ENCODE peak calls at places on chromosome 17, in ten cellular contexts. T is stimulated activated CD4-positive, alpha-beta T cell treated with anti-CD3 and anti-CD28 coated beads, Interleukin-15, amount 100 ng/mL, for 1 hour; N is NCI-H446; B is RPMI8226; U is left cardiac atrium; I is stimulated activated naive CD8-positive, alpha-beta T cell treated with anti-CD3 and anti-CD28 coated beads, Interleukin-15, Interleukin-2, amounts not matched to agents 100 U/mL and 50 U/mL, for 24 hours; Z is neuronal stem cell; J is GM12891; Q is nephron progenitor cell; F is upper lobe of right lung. D is an unnamed sample.

GRCh38 chr17:77425791-77426641 is 285.2 kb downstream of the SEC14L1 start:
- DNase-seq in T (no peak), N (no peak), B (no peak), U (no peak), I (peak), Z (no peak), J (no peak), Q (no peak), F (no peak), D (peak)

GRCh38 chr17:12395733-12396354 is 269.8 kb upstream of the MYOCD start:
- DNase-seq in T (no peak), N (no peak), B (peak), U (no peak), I (no peak), Z (peak), J (peak), Q (peak), F (no peak), D (no peak)

GRCh38 chr17:78224226-78225087 is 7.0 kb upstream of the TMEM235 start:
- DNase-seq in T (no peak), N (peak), B (no peak), U (no peak), I (no peak), Z (no peak), J (no peak), Q (no peak), F (no peak), D (no peak)

GRCh38 chr17:41710472-41711090 is 1.6 kb upstream of the GAST start:
- DNase-seq in T (no peak), N (no peak), B (no peak), U (no peak), I (no peak), Z (no peak), J (no peak), Q (no peak), F (no peak), D (no peak)

GRCh38 chr17:65294184-65294719 is 157.1 kb downstream of the RGS9 start:
- DNase-seq in T (peak), N (peak), B (peak), U (peak), I (peak), Z (peak), J (peak), Q (peak), F (peak), D (no peak)

GRCh38 chr17:56708220-56708567 is 114.7 kb downstream of the NOG start:
- DNase-seq in T (no peak), N (no peak), B (no peak), U (no peak), I (no peak), Z (no peak), J (no peak), Q (no peak), F (no peak), D (no peak)

GRCh38 chr17:29593546-29594440 is 861 bp downstream of the ANKRD13B start:
- DNase-seq in T (no peak), N (no peak), B (peak), U (peak), I (peak), Z (no peak), J (no peak), Q (peak), F (peak), D (no peak)

GRCh38 chr17:32814837-32815236 is 62.1 kb downstream of the MYO1D start:
- DNase-seq in T (no peak), N (no peak), B (no peak), U (no peak), I (no peak), Z (no peak), J (no peak), Q (no peak), F (no peak), D (no peak)

GRCh38 chr17:38868968-38869646 is 751 bp upstream of the LASP1 start:
- DNase-seq in T (peak), N (peak), B (peak), U (peak), I (peak), Z (peak), J (no peak), Q (peak), F (peak), D (peak)

GRCh38 chr17:79789943-79790804 is 6.7 kb downstream of the CBX8 start:
- DNase-seq in T (no peak), N (peak), B (peak), U (no peak), I (peak), Z (no peak), J (peak), Q (peak), F (peak), D (peak)

GRCh38 chr17:82230627-82231311 is 1.9 kb downstream of the SLC16A3 start:
- DNase-seq in T (no peak), N (no peak), B (peak), U (peak), I (peak), Z (peak), J (peak), Q (peak), F (peak), D (peak)

GRCh38 chr17:73640691-73641090 is 3.6 kb downstream of the SDK2 start:
- DNase-seq in T (no peak), N (no peak), B (no peak), U (no peak), I (no peak), Z (no peak), J (no peak), Q (no peak), F (peak), D (no peak)

GRCh38 chr17:36923814-36924221 is 13.5 kb upstream of the LHX1 start:
- DNase-seq in T (no peak), N (no peak), B (no peak), U (no peak), I (no peak), Z (no peak), J (no peak), Q (no peak), F (no peak), D (no peak)

GRCh38 chr17:4073983-4074830 is 68.6 kb downstream of the ZZEF1 start:
- DNase-seq in T (no peak), N (no peak), B (peak), U (no peak), I (no peak), Z (no peak), J (peak), Q (no peak), F (no peak), D (no peak)

GRCh38 chr17:67489273-67489672 is 112.2 kb downstream of the PITPNC1 start:
- DNase-seq in T (no peak), N (no peak), B (no peak), U (no peak), I (peak), Z (no peak), J (no peak), Q (no peak), F (no peak), D (no peak)

GRCh38 chr17:51479303-51479702 is 219.0 kb downstream of the UTP18 start:
- DNase-seq in T (no peak), N (peak), B (no peak), U (no peak), I (no peak), Z (no peak), J (no peak), Q (no peak), F (no peak), D (no peak)

GRCh38 chr17:13044713-13045112 is 26.9 kb upstream of the ELAC2 start:
- DNase-seq in T (no peak), N (no peak), B (no peak), U (no peak), I (no peak), Z (no peak), J (no peak), Q (no peak), F (no peak), D (no peak)

GRCh38 chr17:82350182-82351030 is 8.6 kb upstream of the TEX19 start:
- DNase-seq in T (peak), N (no peak), B (peak), U (peak), I (peak), Z (no peak), J (no peak), Q (no peak), F (no peak), D (peak)

GRCh38 chr17:78365561-78366108 is 5.8 kb upstream of the SOCS3 start:
- DNase-seq in T (no peak), N (no peak), B (no peak), U (no peak), I (no peak), Z (peak), J (no peak), Q (peak), F (no peak), D (no peak)

GRCh38 chr17:31299624-31300023 is 2.6 kb upstream of the OMG start:
- DNase-seq in T (no peak), N (no peak), B (no peak), U (no peak), I (no peak), Z (no peak), J (no peak), Q (no peak), F (no peak), D (no peak)

GRCh38 chr17:79890706-79891105 is 51.5 kb upstream of the CBX4 start:
- DNase-seq in T (no peak), N (peak), B (no peak), U (no peak), I (no peak), Z (no peak), J (no peak), Q (no peak), F (no peak), D (no peak)

GRCh38 chr17:51147641-51148040 is 5.7 kb upstream of the NME1 start:
- DNase-seq in T (no peak), N (no peak), B (no peak), U (no peak), I (no peak), Z (no peak), J (no peak), Q (no peak), F (peak), D (no peak)

GRCh38 chr17:30225112-30225511 is 10.4 kb downstream of the SLC6A4 start:
- DNase-seq in T (no peak), N (no peak), B (no peak), U (no peak), I (no peak), Z (no peak), J (no peak), Q (no peak), F (no peak), D (no peak)

GRCh38 chr17:56431736-56432135 is 161.8 kb upstream of the NOG start:
- DNase-seq in T (no peak), N (no peak), B (no peak), U (no peak), I (no peak), Z (no peak), J (no peak), Q (no peak), F (no peak), D (no peak)

GRCh38 chr17:47879028-47879585 is 16.9 kb upstream of the SP2 start:
- DNase-seq in T (no peak), N (no peak), B (no peak), U (no peak), I (peak), Z (no peak), J (no peak), Q (no peak), F (no peak), D (no peak)

GRCh38 chr17:64385187-64386083 is 5.2 kb downstream of the PECAM1 start:
- DNase-seq in T (no peak), N (no peak), B (peak), U (peak), I (peak), Z (no peak), J (no peak), Q (no peak), F (peak), D (peak)

GRCh38 chr17:74325743-74326379 is at the start of gene KIF19:
- DNase-seq in T (peak), N (no peak), B (peak), U (peak), I (peak), Z (peak), J (peak), Q (peak), F (peak), D (peak)

GRCh38 chr17:42918902-42919521 is 18.4 kb downstream of the G6PC1 start:
- DNase-seq in T (no peak), N (no peak), B (peak), U (no peak), I (no peak), Z (no peak), J (no peak), Q (no peak), F (no peak), D (peak)

GRCh38 chr17:2710804-2711607 is 558 bp downstream of the CLUH start:
- DNase-seq in T (no peak), N (no peak), B (peak), U (peak), I (peak), Z (no peak), J (no peak), Q (peak), F (peak), D (no peak)

GRCh38 chr17:3693829-3694231 is 2.1 kb downstream of the P2RX5 start:
- DNase-seq in T (no peak), N (no peak), B (peak), U (no peak), I (peak), Z (no peak), J (no peak), Q (no peak), F (no peak), D (no peak)

GRCh38 chr17:67386965-67387551 is 10.0 kb downstream of the PITPNC1 start:
- DNase-seq in T (peak), N (peak), B (peak), U (peak), I (peak), Z (peak), J (no peak), Q (peak), F (peak), D (peak)

GRCh38 chr17:50027639-50028206 is 28.2 kb upstream of the ITGA3 start:
- DNase-seq in T (no peak), N (peak), B (peak), U (peak), I (peak), Z (no peak), J (no peak), Q (no peak), F (peak), D (peak)

GRCh38 chr17:62882878-62883277 is 74.8 kb upstream of the MARCHF10 start:
- DNase-seq in T (no peak), N (no peak), B (no peak), U (no peak), I (no peak), Z (no peak), J (no peak), Q (no peak), F (no peak), D (no peak)

GRCh38 chr17:7560172-7561027 is 1.3 kb upstream of the SENP3 start:
- DNase-seq in T (peak), N (no peak), B (peak), U (peak), I (peak), Z (peak), J (peak), Q (peak), F (peak), D (no peak)

GRCh38 chr17:57445772-57446472 is 189.6 kb downstream of the MSI2 start:
- DNase-seq in T (no peak), N (no peak), B (no peak), U (no peak), I (no peak), Z (no peak), J (no peak), Q (no peak), F (no peak), D (no peak)

GRCh38 chr17:57994436-57994835 is 6.4 kb upstream of the VEZF1 start:
- DNase-seq in T (no peak), N (no peak), B (no peak), U (no peak), I (no peak), Z (no peak), J (no peak), Q (no peak), F (no peak), D (no peak)